ENCODE peak calls at places on chromosomes 1 and 21, in ten cellular contexts. C, G, M, A, I, J, B, O, U and P are unnamed samples.

GRCh38 chr1:223332997-223333396 is 31.0 kb downstream of the SUSD4 start:
- DNase-seq in I (no peak), G (no peak), A (no peak), O (no peak), M (no peak), J (no peak), B (no peak), C (no peak), U (no peak), P (no peak)

GRCh38 chr1:94522304-94522703 is 19.3 kb downstream of the F3 start:
- DNase-seq in I (no peak), M (no peak), U (peak; percentile 48), A (no peak), O (peak; percentile 83), C (peak; percentile 5), G (peak; percentile 36), B (peak; percentile 78), J (no peak), P (peak; percentile 77)

GRCh38 chr1:3219005-3219724 is 150.2 kb downstream of the PRDM16 start:
- DNase-seq in O (peak; percentile 35), B (peak; percentile 68), C (no peak), G (peak; percentile 50), J (no peak), A (no peak), I (no peak), M (peak; percentile 79), U (peak; percentile 0), P (peak; percentile 3)

GRCh38 chr1:116172666-116173065 is 61.5 kb downstream of the MAB21L3 start:
- DNase-seq in J (no peak), U (no peak), C (no peak), I (no peak), G (peak; percentile 15), B (no peak), M (no peak), A (no peak), O (no peak), P (no peak)

GRCh38 chr1:7770939-7771672 is at the start of gene VAMP3:
- DNase-seq in G (peak; percentile 94), A (no peak), I (peak; percentile 88), O (peak; percentile 92), J (peak; percentile 88), B (peak; percentile 91), C (peak; percentile 98), M (peak; percentile 44), U (peak; percentile 79), P (peak; percentile 81)

GRCh38 chr1:9233241-9233941 is 1.2 kb upstream of the H6PD start:
- DNase-seq in M (peak; percentile 44), U (no peak), B (no peak), J (no peak), C (no peak), I (no peak), A (no peak), G (peak; percentile 43), O (peak; percentile 84), P (peak; percentile 97)

GRCh38 chr21:42755766-42756579 is 102.6 kb downstream of the PDE9A start:
- DNase-seq in B (no peak), U (no peak), O (no peak), M (no peak), C (no peak), A (no peak), I (no peak), J (no peak), G (no peak), P (no peak)

GRCh38 chr21:31557956-31558838 is 101.3 kb upstream of the SOD1 start:
- DNase-seq in M (no peak), I (peak; percentile 51), J (peak; percentile 65), A (no peak), O (peak; percentile 17), B (peak; percentile 71), U (peak; percentile 51), G (peak; percentile 41), C (no peak), P (no peak)

GRCh38 chr1:156586323-156586722 is 5.3 kb upstream of the NAXE start:
- DNase-seq in M (no peak), C (no peak), B (no peak), A (no peak), G (no peak), U (no peak), I (no peak), O (no peak), J (no peak), P (no peak)

GRCh38 chr1:156582388-156583022 is 3.0 kb downstream of the TTC24 start:
- DNase-seq in G (no peak), J (no peak), B (no peak), U (no peak), O (no peak), C (peak; percentile 41), M (no peak), I (no peak), A (no peak), P (no peak)

GRCh38 chr1:156583821-156584622 is 4.5 kb downstream of the TTC24 start:
- DNase-seq in J (peak; percentile 76), A (no peak), O (peak; percentile 90), U (peak; percentile 56), I (peak; percentile 85), M (peak; percentile 60), C (peak; percentile 85), B (peak; percentile 86), G (peak; percentile 84), P (peak; percentile 85)

GRCh38 chr1:156586892-156587477 is 4.6 kb upstream of the NAXE start:
- DNase-seq in B (no peak), G (no peak), J (no peak), U (no peak), A (no peak), I (no peak), C (no peak), O (no peak), M (no peak), P (no peak)

DNA sequence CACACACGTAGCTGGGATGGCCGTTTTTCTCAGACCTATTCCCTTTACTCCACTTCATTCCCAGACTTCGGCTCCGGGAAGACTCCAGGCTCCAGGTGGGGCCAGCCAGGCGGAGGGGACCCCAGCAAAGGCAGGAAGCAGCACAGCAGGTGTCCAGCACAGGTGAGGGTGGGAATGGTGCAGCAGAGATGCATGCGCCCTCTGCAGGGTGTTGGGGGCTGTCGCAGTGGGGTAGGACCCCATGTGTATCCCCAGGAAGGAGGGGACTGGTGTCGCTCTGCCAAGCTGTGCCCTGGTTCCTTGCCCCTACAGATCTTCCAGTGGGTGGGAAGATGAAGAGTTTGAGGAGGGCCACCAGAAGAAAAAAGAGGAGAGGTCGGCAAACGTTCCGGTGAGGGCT is 5.3 kb downstream of the TTC24 start:
- DNase-seq in I (peak; percentile 83), J (no peak), A (no peak), M (no peak), C (no peak), B (peak; percentile 50), G (no peak), U (no peak), O (no peak), P (no peak)
- TF ChIP-seq CTCF in I (peak; percentile 43), J (no peak), A (no peak), M (no peak), C (peak; percentile 37), B (peak; percentile 58), G (no peak), U (peak; percentile 9), O (no peak), P (peak; percentile 26)

DNA sequence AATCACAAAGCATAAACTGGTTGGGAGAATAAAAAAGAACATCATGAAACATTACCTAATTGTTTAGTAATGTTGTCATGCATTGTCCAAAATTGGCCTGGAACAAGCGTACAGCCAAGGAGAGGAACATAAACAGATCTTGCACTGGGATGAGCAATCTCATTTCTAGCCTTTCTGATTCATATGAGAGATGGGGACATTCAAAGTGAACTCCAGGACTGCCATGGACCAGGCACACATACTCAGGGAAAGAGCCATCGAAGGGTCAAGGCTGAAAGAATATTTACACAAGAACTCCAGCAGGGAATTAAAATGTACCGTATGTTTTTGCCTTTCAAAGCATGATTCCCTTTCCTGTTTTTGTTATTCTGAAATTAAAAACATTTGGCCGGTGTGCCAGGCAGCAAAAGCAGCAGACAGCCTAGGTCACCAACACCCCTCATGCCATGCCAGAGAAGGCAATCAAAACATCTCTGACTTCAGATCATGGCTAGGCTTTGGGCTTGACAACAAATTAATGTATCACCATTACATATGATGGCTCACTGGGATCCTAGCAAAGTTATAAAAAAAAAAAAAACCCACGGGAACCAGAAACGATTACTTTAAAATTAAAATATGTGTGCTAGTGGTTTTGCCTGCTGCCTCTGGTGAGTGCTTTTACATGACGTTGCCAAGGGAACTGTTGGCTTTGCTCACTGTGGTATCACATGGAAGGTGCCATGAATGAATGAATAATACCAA is 159.8 kb downstream of the TGFBR3 start:
- DNase-seq in B (no peak), I (no peak), A (peak; percentile 86), G (no peak), U (no peak), M (peak; percentile 86), O (peak; percentile 95), J (no peak), C (no peak), P (peak; percentile 91)
- TF ChIP-seq CTCF in B (no peak), I (no peak), A (no peak), G (no peak), U (no peak), M (no peak), O (no peak), J (no peak), C (no peak), P (no peak)

GRCh38 chr1:72284398-72285073 is 2.2 kb upstream of the NEGR1 start:
- DNase-seq in U (peak; percentile 95), B (peak; percentile 76), I (peak; percentile 54), M (peak; percentile 94), C (peak; percentile 5), A (peak; percentile 96), J (peak; percentile 57), G (peak; percentile 22), O (peak; percentile 92), P (peak; percentile 90)

GRCh38 chr1:72283204-72284083 is 1.1 kb upstream of the NEGR1 start:
- DNase-seq in G (peak; percentile 68), J (peak; percentile 62), A (peak; percentile 43), I (peak; percentile 34), U (peak; percentile 73), C (peak; percentile 11), M (peak; percentile 69), O (peak; percentile 94), B (peak; percentile 77), P (peak; percentile 72)

GRCh38 chr1:72286401-72286800 is 4.1 kb upstream of the NEGR1 start:
- DNase-seq in B (no peak), C (no peak), M (no peak), O (no peak), I (no peak), J (no peak), A (no peak), U (no peak), G (no peak), P (no peak)

GRCh38 chr1:72284084-72284397 is 1.7 kb upstream of the NEGR1 start:
- DNase-seq in I (no peak), G (no peak), J (no peak), A (no peak), C (no peak), U (no peak), M (no peak), B (no peak), O (no peak), P (no peak)

DNA sequence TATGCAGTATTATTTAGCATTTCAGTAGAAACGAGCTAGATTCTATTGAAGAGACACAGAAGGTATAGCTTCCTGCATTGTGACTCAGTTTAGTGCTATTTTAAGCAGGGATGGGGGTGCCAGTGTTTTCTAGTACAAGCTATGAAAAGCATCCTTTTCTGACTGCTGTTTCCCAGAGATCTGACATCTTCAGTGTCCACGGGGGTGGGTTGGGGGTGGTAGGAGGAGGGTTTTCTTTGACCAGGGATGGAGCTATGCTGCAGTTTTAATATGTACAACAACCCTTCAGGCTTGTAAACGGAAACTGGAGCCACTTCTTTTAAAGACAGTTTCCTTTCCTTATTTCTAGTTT is 2.7 kb upstream of the NEGR1 start:
- DNase-seq in U (no peak), C (no peak), A (no peak), O (no peak), B (peak; percentile 2), M (no peak), J (peak; percentile 7), I (no peak), G (no peak), P (no peak)
- TF ChIP-seq CTCF in U (no peak), C (no peak), A (peak; percentile 11), O (no peak), B (no peak), M (no peak), J (no peak), I (no peak), G (no peak), P (no peak)

GRCh38 chr1:226738421-226738994 is 574 bp downstream of the ITPKB start:
- DNase-seq in O (peak; percentile 66), I (peak; percentile 42), G (peak; percentile 37), J (peak; percentile 40), U (peak; percentile 42), C (peak; percentile 43), M (no peak), B (peak; percentile 70), A (no peak), P (peak; percentile 26)
- TF ChIP-seq CTCF in O (peak; percentile 10), I (no peak), G (no peak), J (no peak), U (peak; percentile 39), C (peak; percentile 24), M (no peak), B (no peak), A (peak; percentile 17), P (no peak)